ENCODE peak calls at places on chromosomes 16 and 17, in seven cellular contexts. T is HCT116, J is MM.1S, G is GM12865, U is uterus, Z is cardiac muscle cell, Y is psoas muscle. F is an unnamed sample.

GRCh38 chr16:87472935-87473334 is 19.9 kb downstream of the ZCCHC14 start:
- DNase-seq in T (no peak), J (no peak), G (no peak), U (no peak), Z (no peak), Y (no peak), F (no peak)

GRCh38 chr16:65546353-65546791 is 424.5 kb upstream of the CDH11 start:
- DNase-seq in T (no peak), J (no peak), G (no peak), U (no peak), Z (peak), Y (no peak), F (no peak)

GRCh38 chr17:57600092-57600491 is 145.0 kb downstream of the CCDC182 start:
- DNase-seq in T (no peak), J (peak), G (no peak), U (no peak), Z (peak), Y (no peak), F (no peak)

GRCh38 chr16:28984619-28985135 is at the start of gene LAT:
- DNase-seq in T (no peak), J (peak), G (peak), U (no peak), Z (no peak), Y (peak), F (no peak)

GRCh38 chr16:19011169-19011731 is 27.5 kb downstream of the TMC7 start:
- DNase-seq in T (no peak), J (no peak), G (no peak), U (no peak), Z (no peak), Y (no peak), F (no peak)

GRCh38 chr17:8189041-8189710 is 804 bp downstream of the BORCS6 start:
- DNase-seq in T (no peak), J (no peak), G (peak), U (no peak), Z (no peak), Y (no peak), F (no peak)

GRCh38 chr16:87344931-87345631 is 27.9 kb upstream of the C16orf95 start:
- DNase-seq in T (no peak), J (no peak), G (no peak), U (peak), Z (no peak), Y (no peak), F (peak)

GRCh38 chr17:77924757-77925336 is 33.7 kb upstream of the TNRC6C start:
- DNase-seq in T (no peak), J (no peak), G (no peak), U (no peak), Z (peak), Y (no peak), F (no peak)

GRCh38 chr17:81494984-81495383 is 17.6 kb downstream of the ACTG1 start:
- DNase-seq in T (no peak), J (no peak), G (peak), U (no peak), Z (no peak), Y (no peak), F (peak)

GRCh38 chr16:86575754-86576557 is 2.4 kb upstream of the FOXL1 start:
- DNase-seq in T (peak), J (no peak), G (peak), U (peak), Z (peak), Y (peak), F (peak)

GRCh38 chr17:83073389-83074063 is 5.9 kb upstream of the METRNL start:
- DNase-seq in T (peak), J (no peak), G (no peak), U (no peak), Z (peak), Y (no peak), F (no peak)

GRCh38 chr17:12085076-12085949 is 64.6 kb downstream of the MAP2K4 start:
- DNase-seq in T (no peak), J (no peak), G (no peak), U (no peak), Z (no peak), Y (no peak), F (no peak)
- TF ChIP-seq CTCF in T (no peak), J (no peak), G (no peak), U (no peak), Z (no peak), Y (no peak), F (no peak)

DNA sequence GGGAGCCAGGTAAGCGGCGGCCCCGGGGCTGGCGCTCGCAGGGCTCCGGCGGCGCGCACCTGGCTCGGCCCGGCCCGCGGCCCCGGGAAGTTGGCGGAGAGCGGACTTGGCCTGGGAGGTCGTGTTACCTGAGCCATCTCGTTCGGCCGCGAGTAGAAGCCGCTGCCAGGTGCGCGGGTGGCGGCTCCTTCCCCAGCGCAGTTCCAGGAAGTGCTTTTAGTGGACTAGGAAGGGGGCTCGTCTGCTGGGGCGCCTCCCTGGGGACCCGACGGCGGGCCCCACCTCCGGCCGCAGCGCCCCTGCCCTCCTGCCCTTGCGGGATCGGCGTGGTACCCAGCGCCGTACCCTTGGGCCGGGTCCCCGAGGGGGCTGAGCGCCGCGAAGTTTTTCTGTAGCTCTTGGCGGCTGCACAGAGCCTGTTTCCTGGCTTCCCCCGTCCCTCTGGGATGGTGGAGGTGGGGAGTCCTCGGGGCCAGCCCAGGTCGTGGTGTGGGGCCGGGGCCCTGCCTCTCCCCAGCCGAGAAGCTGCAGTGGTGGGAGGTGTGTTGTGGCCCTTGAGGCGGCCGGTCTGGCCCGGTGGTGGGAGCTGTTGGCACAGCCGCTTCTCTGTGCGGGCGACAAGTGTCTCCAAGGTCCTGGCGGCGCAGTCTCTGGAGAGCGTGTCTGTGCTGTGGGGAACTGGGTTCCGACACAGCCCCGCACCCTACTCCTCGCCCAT is 96.9 kb downstream of the RAB11FIP4 start:
- DNase-seq in T (no peak), J (peak), G (peak), U (no peak), Z (no peak), Y (peak), F (no peak)
- H3K4me3 ChIP-seq in T (peak), J (peak), G (peak), U (peak), Z (peak), Y (peak), F (peak)

DNA sequence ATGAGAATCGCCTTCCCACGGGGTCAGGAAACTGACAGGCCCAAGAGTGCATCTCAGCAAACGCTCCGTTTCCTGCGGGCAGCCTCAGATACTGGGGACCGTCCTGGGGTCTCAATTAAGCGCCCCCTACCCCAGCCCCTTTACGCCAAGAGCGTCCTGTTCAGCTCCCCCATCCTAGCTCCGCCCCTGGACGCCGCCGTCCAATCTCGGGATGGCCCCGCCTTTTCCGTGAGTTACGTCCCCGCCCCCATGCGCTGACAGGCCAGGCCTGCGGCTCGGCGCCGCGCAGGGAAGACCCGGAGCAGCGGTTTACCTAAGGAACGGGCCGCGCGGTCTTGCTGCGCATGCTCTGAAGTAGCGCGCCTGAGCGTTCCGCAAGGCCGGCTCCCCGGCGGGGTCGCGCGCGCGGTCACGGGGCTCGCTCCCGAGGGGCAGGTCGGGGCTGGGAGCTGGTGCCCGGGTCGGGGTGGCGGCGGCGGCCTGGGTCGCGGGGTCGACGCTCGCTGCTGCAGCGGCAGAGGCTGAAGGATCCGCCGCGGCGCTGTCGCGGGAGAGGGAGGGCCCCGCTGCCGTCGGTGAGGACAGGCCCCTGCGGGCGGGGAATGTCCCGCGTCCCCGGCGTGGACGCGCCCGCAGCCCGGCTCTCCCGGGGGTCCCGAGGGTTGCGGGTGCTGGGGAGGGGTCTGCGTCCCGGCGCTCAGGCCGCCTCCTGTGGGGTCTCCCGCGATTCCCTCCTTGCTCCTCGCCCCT is at the start of gene FLYWCH1:
- DNase-seq in T (peak), J (peak), G (peak), U (peak), Z (peak), Y (peak), F (peak)
- TF ChIP-seq CTCF in T (no peak), J (no peak), G (no peak), U (no peak), Z (no peak), Y (no peak), F (no peak)

DNA sequence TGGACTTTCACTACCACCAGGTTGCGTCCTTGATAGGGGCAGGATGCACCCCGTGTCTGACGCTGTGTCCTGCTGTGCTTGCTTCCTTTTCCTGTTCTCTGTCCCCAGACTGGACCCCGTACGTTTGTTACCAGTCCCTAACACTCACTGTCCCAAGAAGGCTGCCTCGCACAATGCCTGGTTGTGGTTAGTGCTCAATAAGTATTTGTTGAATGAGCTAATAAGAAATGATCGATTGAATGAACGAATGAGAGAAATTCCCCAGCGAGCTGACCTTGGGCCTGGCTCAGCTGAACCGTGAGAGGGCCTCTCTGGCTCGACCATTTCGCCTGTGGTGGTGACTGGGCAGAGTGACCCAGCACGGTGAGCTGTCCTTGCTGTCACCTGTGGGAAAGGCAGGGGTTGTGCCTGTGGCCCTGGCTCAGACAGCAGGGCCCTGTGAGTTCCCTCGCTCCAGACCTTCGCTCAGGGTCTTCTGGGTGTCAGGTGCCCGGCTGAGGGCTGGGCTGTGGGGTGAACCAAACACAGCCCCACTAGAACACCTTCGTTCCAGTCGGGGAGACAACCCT is 20.9 kb downstream of the CMIP start:
- DNase-seq in T (no peak), J (no peak), G (no peak), U (no peak), Z (no peak), Y (no peak), F (no peak)
- H3K4me3 ChIP-seq in T (no peak), J (no peak), G (no peak), U (no peak), Z (no peak), Y (no peak), F (no peak)

GRCh38 chr17:39151680-39152058 is 232 bp upstream of the PLXDC1 start:
- DNase-seq in T (no peak), J (no peak), G (no peak), U (no peak), Z (no peak), Y (peak), F (no peak)

GRCh38 chr17:39150795-39151679 is at the start of gene PLXDC1:
- DNase-seq in T (no peak), J (no peak), G (no peak), U (no peak), Z (no peak), Y (peak), F (no peak)

GRCh38 chr17:39155654-39156053 is 4.2 kb upstream of the PLXDC1 start:
- DNase-seq in T (no peak), J (no peak), G (no peak), U (no peak), Z (no peak), Y (no peak), F (no peak)

GRCh38 chr17:39152134-39152884 is 872 bp upstream of the PLXDC1 start:
- DNase-seq in T (peak), J (no peak), G (no peak), U (no peak), Z (no peak), Y (peak), F (no peak)

DNA sequence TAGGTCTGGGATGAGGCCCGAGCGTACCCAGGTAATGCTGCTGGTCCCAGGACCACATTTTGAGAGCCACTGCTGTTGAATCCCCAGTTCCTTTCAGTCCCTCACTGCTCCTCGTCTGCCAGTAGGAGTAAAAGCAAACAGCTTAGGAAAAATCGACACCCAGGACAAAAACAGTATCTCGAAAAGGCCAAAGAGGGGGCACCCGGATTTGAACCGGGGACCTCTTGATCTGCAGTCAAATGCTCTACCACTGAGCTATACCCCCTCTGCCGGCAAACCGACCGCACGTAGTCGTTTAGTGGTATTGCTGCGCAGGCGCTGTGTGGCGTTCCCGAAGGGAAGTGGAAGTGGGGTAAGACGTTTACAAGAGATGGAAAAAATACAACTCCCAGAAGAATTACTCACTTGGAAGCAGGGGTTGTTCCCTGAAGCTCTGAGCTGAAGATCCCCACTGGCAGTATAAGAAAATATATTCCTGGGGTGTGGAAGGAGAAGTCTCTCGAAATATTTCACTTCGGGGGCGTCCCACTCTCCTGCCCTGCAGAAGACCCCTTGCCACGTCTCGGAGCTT is 2.2 kb upstream of the PLXDC1 start:
- DNase-seq in T (peak), J (peak), G (peak), U (peak), Z (peak), Y (peak), F (peak)
- TF ChIP-seq CTCF in T (peak), J (no peak), G (no peak), U (no peak), Z (peak), Y (peak), F (no peak)